ENCODE peak calls at places on chromosomes 12 and 14, in eight cellular contexts. One of them, this sample, is unnamed.

GRCh38 chr14:34098985-34099349 is 148.1 kb upstream of the EGLN3 start:
- DNase-seq in omental fat pad: no peak
- DNase-seq in adrenal gland: no peak
- DNase-seq in stomach: no peak
- DNase-seq in astrocyte of the cerebellum: no peak
- DNase-seq in dorsolateral prefrontal cortex: no peak
- DNase-seq in MCF 10A: no peak
- DNase-seq in upper lobe of left lung: no peak
- DNase-seq in this sample: no peak

GRCh38 chr12:62407587-62407986 is 59.0 kb upstream of the MON2 start:
- DNase-seq in omental fat pad: no peak
- DNase-seq in adrenal gland: no peak
- DNase-seq in stomach: no peak
- DNase-seq in astrocyte of the cerebellum: no peak
- DNase-seq in dorsolateral prefrontal cortex: no peak
- DNase-seq in MCF 10A: no peak
- DNase-seq in upper lobe of left lung: no peak
- DNase-seq in this sample: no peak

GRCh38 chr14:76575108-76575507 is 186.2 kb upstream of the VASH1 start:
- DNase-seq in omental fat pad: no peak
- DNase-seq in adrenal gland: no peak
- DNase-seq in stomach: no peak
- DNase-seq in astrocyte of the cerebellum: no peak
- DNase-seq in dorsolateral prefrontal cortex: no peak
- DNase-seq in MCF 10A: no peak
- DNase-seq in upper lobe of left lung: no peak
- DNase-seq in this sample: no peak

GRCh38 chr12:123063535-123063934 is 83.1 kb downstream of the ARL6IP4 start:
- DNase-seq in omental fat pad: no peak
- DNase-seq in adrenal gland: no peak
- DNase-seq in stomach: no peak
- DNase-seq in astrocyte of the cerebellum: no peak
- DNase-seq in dorsolateral prefrontal cortex: no peak
- DNase-seq in MCF 10A: peak
- DNase-seq in upper lobe of left lung: no peak
- DNase-seq in this sample: no peak

GRCh38 chr12:56336361-56337167 is 2.1 kb upstream of the IL23A start:
- DNase-seq in omental fat pad: no peak
- DNase-seq in adrenal gland: no peak
- DNase-seq in stomach: no peak
- DNase-seq in astrocyte of the cerebellum: no peak
- DNase-seq in dorsolateral prefrontal cortex: no peak
- DNase-seq in MCF 10A: no peak
- DNase-seq in upper lobe of left lung: peak
- DNase-seq in this sample: peak

GRCh38 chr14:65296402-65296801 is 116.1 kb upstream of the FUT8 start:
- DNase-seq in omental fat pad: no peak
- DNase-seq in adrenal gland: no peak
- DNase-seq in stomach: peak
- DNase-seq in astrocyte of the cerebellum: no peak
- DNase-seq in dorsolateral prefrontal cortex: no peak
- DNase-seq in MCF 10A: no peak
- DNase-seq in upper lobe of left lung: no peak
- DNase-seq in this sample: no peak

GRCh38 chr14:68682166-68683103 is 110.4 kb downstream of the ZFP36L1 start:
- DNase-seq in omental fat pad: no peak
- DNase-seq in adrenal gland: peak
- DNase-seq in stomach: no peak
- DNase-seq in astrocyte of the cerebellum: peak
- DNase-seq in dorsolateral prefrontal cortex: no peak
- DNase-seq in MCF 10A: peak
- DNase-seq in upper lobe of left lung: peak
- DNase-seq in this sample: no peak

GRCh38 chr12:52650520-52651081 is 1.4 kb downstream of the KRT2 start:
- DNase-seq in omental fat pad: no peak
- DNase-seq in adrenal gland: peak
- DNase-seq in stomach: no peak
- DNase-seq in astrocyte of the cerebellum: no peak
- DNase-seq in dorsolateral prefrontal cortex: no peak
- DNase-seq in MCF 10A: no peak
- DNase-seq in upper lobe of left lung: no peak
- DNase-seq in this sample: no peak

GRCh38 chr14:69928111-69928523 is 48.9 kb downstream of the SMOC1 start:
- DNase-seq in omental fat pad: no peak
- DNase-seq in adrenal gland: no peak
- DNase-seq in stomach: no peak
- DNase-seq in astrocyte of the cerebellum: peak
- DNase-seq in dorsolateral prefrontal cortex: peak
- DNase-seq in MCF 10A: peak
- DNase-seq in upper lobe of left lung: no peak
- DNase-seq in this sample: no peak

GRCh38 chr14:105366386-105367074 is 31.8 kb upstream of the TEX22 start:
- DNase-seq in omental fat pad: no peak
- DNase-seq in adrenal gland: no peak
- DNase-seq in stomach: no peak
- DNase-seq in astrocyte of the cerebellum: no peak
- DNase-seq in dorsolateral prefrontal cortex: no peak
- DNase-seq in MCF 10A: no peak
- DNase-seq in upper lobe of left lung: no peak
- DNase-seq in this sample: no peak

GRCh38 chr14:22556021-22556989 is 32.7 kb downstream of the DAD1 start:
- DNase-seq in omental fat pad: no peak
- DNase-seq in adrenal gland: peak
- DNase-seq in stomach: peak
- DNase-seq in astrocyte of the cerebellum: peak
- DNase-seq in dorsolateral prefrontal cortex: no peak
- DNase-seq in MCF 10A: peak
- DNase-seq in upper lobe of left lung: peak
- DNase-seq in this sample: peak

GRCh38 chr12:27009926-27010325 is 4.3 kb downstream of the TM7SF3 start:
- DNase-seq in omental fat pad: no peak
- DNase-seq in adrenal gland: no peak
- DNase-seq in stomach: no peak
- DNase-seq in astrocyte of the cerebellum: no peak
- DNase-seq in dorsolateral prefrontal cortex: no peak
- DNase-seq in MCF 10A: no peak
- DNase-seq in upper lobe of left lung: no peak
- DNase-seq in this sample: no peak

GRCh38 chr12:81350309-81350708 is 272.4 kb downstream of the ACSS3 start:
- DNase-seq in omental fat pad: no peak
- DNase-seq in adrenal gland: no peak
- DNase-seq in stomach: no peak
- DNase-seq in astrocyte of the cerebellum: no peak
- DNase-seq in dorsolateral prefrontal cortex: no peak
- DNase-seq in MCF 10A: no peak
- DNase-seq in upper lobe of left lung: no peak
- DNase-seq in this sample: no peak

GRCh38 chr12:12592930-12593329 is 18.7 kb upstream of the CREBL2 start:
- DNase-seq in omental fat pad: no peak
- DNase-seq in adrenal gland: no peak
- DNase-seq in stomach: no peak
- DNase-seq in astrocyte of the cerebellum: no peak
- DNase-seq in dorsolateral prefrontal cortex: no peak
- DNase-seq in MCF 10A: no peak
- DNase-seq in upper lobe of left lung: no peak
- DNase-seq in this sample: no peak

GRCh38 chr12:82174383-82174782 is 183.8 kb downstream of the CCDC59 start:
- DNase-seq in omental fat pad: no peak
- DNase-seq in adrenal gland: no peak
- DNase-seq in stomach: no peak
- DNase-seq in astrocyte of the cerebellum: no peak
- DNase-seq in dorsolateral prefrontal cortex: no peak
- DNase-seq in MCF 10A: no peak
- DNase-seq in upper lobe of left lung: no peak
- DNase-seq in this sample: no peak

GRCh38 chr12:50013361-50014147 is 11.7 kb downstream of the RACGAP1 start:
- DNase-seq in omental fat pad: no peak
- DNase-seq in adrenal gland: no peak
- DNase-seq in stomach: no peak
- DNase-seq in astrocyte of the cerebellum: no peak
- DNase-seq in dorsolateral prefrontal cortex: no peak
- DNase-seq in MCF 10A: no peak
- DNase-seq in upper lobe of left lung: no peak
- DNase-seq in this sample: no peak

GRCh38 chr14:56687123-56687522 is 107.5 kb downstream of the TMEM260 start:
- DNase-seq in omental fat pad: no peak
- DNase-seq in adrenal gland: no peak
- DNase-seq in stomach: no peak
- DNase-seq in astrocyte of the cerebellum: no peak
- DNase-seq in dorsolateral prefrontal cortex: no peak
- DNase-seq in MCF 10A: no peak
- DNase-seq in upper lobe of left lung: no peak
- DNase-seq in this sample: no peak

GRCh38 chr14:23252006-23252405 is 14.3 kb downstream of the RNF212B start:
- DNase-seq in omental fat pad: no peak
- DNase-seq in adrenal gland: no peak
- DNase-seq in stomach: no peak
- DNase-seq in astrocyte of the cerebellum: no peak
- DNase-seq in dorsolateral prefrontal cortex: no peak
- DNase-seq in MCF 10A: no peak
- DNase-seq in upper lobe of left lung: no peak
- DNase-seq in this sample: no peak

GRCh38 chr12:13950502-13950901 is 30.9 kb downstream of the GRIN2B start:
- DNase-seq in omental fat pad: no peak
- DNase-seq in adrenal gland: no peak
- DNase-seq in stomach: no peak
- DNase-seq in astrocyte of the cerebellum: no peak
- DNase-seq in dorsolateral prefrontal cortex: no peak
- DNase-seq in MCF 10A: no peak
- DNase-seq in upper lobe of left lung: no peak
- DNase-seq in this sample: no peak

GRCh38 chr12:57895337-57896138 is 45.8 kb upstream of the ATP23 start:
- DNase-seq in omental fat pad: no peak
- DNase-seq in adrenal gland: no peak
- DNase-seq in stomach: no peak
- DNase-seq in astrocyte of the cerebellum: no peak
- DNase-seq in dorsolateral prefrontal cortex: no peak
- DNase-seq in MCF 10A: no peak
- DNase-seq in upper lobe of left lung: no peak
- DNase-seq in this sample: no peak

GRCh38 chr12:117202033-117202432 is 11.8 kb upstream of the FBXO21 start:
- DNase-seq in omental fat pad: no peak
- DNase-seq in adrenal gland: no peak
- DNase-seq in stomach: no peak
- DNase-seq in astrocyte of the cerebellum: no peak
- DNase-seq in dorsolateral prefrontal cortex: no peak
- DNase-seq in MCF 10A: no peak
- DNase-seq in upper lobe of left lung: peak
- DNase-seq in this sample: no peak

GRCh38 chr12:103169-103981 is 36.8 kb downstream of the IQSEC3 start:
- DNase-seq in omental fat pad: no peak
- DNase-seq in adrenal gland: no peak
- DNase-seq in stomach: no peak
- DNase-seq in astrocyte of the cerebellum: no peak
- DNase-seq in dorsolateral prefrontal cortex: no peak
- DNase-seq in MCF 10A: no peak
- DNase-seq in upper lobe of left lung: no peak
- DNase-seq in this sample: no peak

GRCh38 chr14:68864301-68864810 is 71.5 kb upstream of the ZFP36L1 start:
- DNase-seq in omental fat pad: no peak
- DNase-seq in adrenal gland: peak
- DNase-seq in stomach: no peak
- DNase-seq in astrocyte of the cerebellum: no peak
- DNase-seq in dorsolateral prefrontal cortex: no peak
- DNase-seq in MCF 10A: no peak
- DNase-seq in upper lobe of left lung: no peak
- DNase-seq in this sample: no peak

GRCh38 chr12:67002711-67003110 is 266.4 kb upstream of the CAND1 start:
- DNase-seq in omental fat pad: no peak
- DNase-seq in adrenal gland: no peak
- DNase-seq in stomach: no peak
- DNase-seq in astrocyte of the cerebellum: no peak
- DNase-seq in dorsolateral prefrontal cortex: no peak
- DNase-seq in MCF 10A: peak
- DNase-seq in upper lobe of left lung: no peak
- DNase-seq in this sample: no peak

GRCh38 chr12:29943683-29944082 is 159.9 kb upstream of the TMTC1 start:
- DNase-seq in omental fat pad: no peak
- DNase-seq in adrenal gland: no peak
- DNase-seq in stomach: no peak
- DNase-seq in astrocyte of the cerebellum: peak
- DNase-seq in dorsolateral prefrontal cortex: no peak
- DNase-seq in MCF 10A: no peak
- DNase-seq in upper lobe of left lung: no peak
- DNase-seq in this sample: no peak

GRCh38 chr14:41925409-41925808 is 318.7 kb downstream of the LRFN5 start:
- DNase-seq in omental fat pad: no peak
- DNase-seq in adrenal gland: no peak
- DNase-seq in stomach: no peak
- DNase-seq in astrocyte of the cerebellum: peak
- DNase-seq in dorsolateral prefrontal cortex: no peak
- DNase-seq in MCF 10A: peak
- DNase-seq in upper lobe of left lung: no peak
- DNase-seq in this sample: no peak
- TF ChIP-seq CTCF in omental fat pad: no peak
- TF ChIP-seq CTCF in adrenal gland: no peak
- TF ChIP-seq CTCF in stomach: no peak
- TF ChIP-seq CTCF in astrocyte of the cerebellum: peak
- TF ChIP-seq CTCF in dorsolateral prefrontal cortex: peak
- TF ChIP-seq CTCF in MCF 10A: peak
- TF ChIP-seq CTCF in upper lobe of left lung: no peak
- TF ChIP-seq CTCF in this sample: no peak

DNA sequence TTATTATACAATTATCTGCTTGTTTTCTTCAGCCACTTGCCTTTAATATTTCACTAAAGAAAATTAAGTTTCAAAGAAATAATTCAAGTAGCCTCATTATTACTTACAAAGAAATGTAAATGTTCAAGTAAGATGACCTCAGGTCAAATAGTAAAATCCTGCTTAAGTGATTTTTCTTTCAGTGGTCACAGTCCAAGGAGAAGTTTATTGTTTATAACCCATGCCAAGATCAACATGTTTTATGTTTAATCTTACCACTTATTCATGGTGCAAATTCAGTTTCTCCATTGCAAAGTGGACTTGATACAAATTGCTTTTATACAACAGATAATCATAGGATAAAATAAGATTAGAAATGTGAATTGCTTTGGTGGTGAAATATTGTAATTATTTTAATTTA is 370.2 kb upstream of the FLRT2 start:
- DNase-seq in omental fat pad: no peak
- DNase-seq in adrenal gland: no peak
- DNase-seq in stomach: no peak
- DNase-seq in astrocyte of the cerebellum: no peak
- DNase-seq in dorsolateral prefrontal cortex: no peak
- DNase-seq in MCF 10A: no peak
- DNase-seq in upper lobe of left lung: no peak
- DNase-seq in this sample: no peak
- TF ChIP-seq CTCF in omental fat pad: no peak
- TF ChIP-seq CTCF in adrenal gland: no peak
- TF ChIP-seq CTCF in stomach: no peak
- TF ChIP-seq CTCF in astrocyte of the cerebellum: no peak
- TF ChIP-seq CTCF in dorsolateral prefrontal cortex: no peak
- TF ChIP-seq CTCF in MCF 10A: no peak
- TF ChIP-seq CTCF in upper lobe of left lung: no peak
- TF ChIP-seq CTCF in this sample: no peak

GRCh38 chr14:102209224-102209966 is 69.7 kb downstream of the WDR20 start:
- DNase-seq in omental fat pad: no peak
- DNase-seq in adrenal gland: peak
- DNase-seq in stomach: no peak
- DNase-seq in astrocyte of the cerebellum: no peak
- DNase-seq in dorsolateral prefrontal cortex: no peak
- DNase-seq in MCF 10A: peak
- DNase-seq in upper lobe of left lung: no peak
- DNase-seq in this sample: no peak
- TF ChIP-seq CTCF in omental fat pad: no peak
- TF ChIP-seq CTCF in adrenal gland: peak
- TF ChIP-seq CTCF in stomach: no peak
- TF ChIP-seq CTCF in astrocyte of the cerebellum: peak
- TF ChIP-seq CTCF in dorsolateral prefrontal cortex: peak
- TF ChIP-seq CTCF in MCF 10A: no peak
- TF ChIP-seq CTCF in upper lobe of left lung: no peak
- TF ChIP-seq CTCF in this sample: no peak

GRCh38 chr14:90109858-90110257 is 48.1 kb downstream of the KCNK13 start:
- DNase-seq in omental fat pad: no peak
- DNase-seq in adrenal gland: no peak
- DNase-seq in stomach: no peak
- DNase-seq in astrocyte of the cerebellum: no peak
- DNase-seq in dorsolateral prefrontal cortex: no peak
- DNase-seq in MCF 10A: peak
- DNase-seq in upper lobe of left lung: no peak
- DNase-seq in this sample: no peak
- TF ChIP-seq CTCF in omental fat pad: no peak
- TF ChIP-seq CTCF in adrenal gland: no peak
- TF ChIP-seq CTCF in stomach: no peak
- TF ChIP-seq CTCF in astrocyte of the cerebellum: peak
- TF ChIP-seq CTCF in dorsolateral prefrontal cortex: no peak
- TF ChIP-seq CTCF in MCF 10A: no peak
- TF ChIP-seq CTCF in upper lobe of left lung: no peak
- TF ChIP-seq CTCF in this sample: no peak